ENCODE peak calls at places on chromosome 18, in four cellular contexts. D is foreskin fibroblast, A is colonic mucosa, K is gastrocnemius medialis. Y is an unnamed sample.

GRCh38 chr18:51098082-51098481 is 68.1 kb downstream of the SMAD4 start:
- DNase-seq in D (no peak), K (no peak), A (no peak), Y (no peak)

GRCh38 chr18:26448714-26449159 is 99.6 kb downstream of the KCTD1 start:
- DNase-seq in A (no peak), D (peak), K (no peak), Y (no peak)

GRCh38 chr18:37570336-37570930 is 4.8 kb upstream of the CELF4 start:
- DNase-seq in K (no peak), D (no peak), A (no peak), Y (no peak)

GRCh38 chr18:8800445-8800844 is 95.1 kb downstream of the MTCL1 start:
- DNase-seq in D (peak), A (no peak), K (no peak), Y (no peak)

GRCh38 chr18:69647695-69648094 is 247.0 kb downstream of the DOK6 start:
- DNase-seq in D (no peak), A (no peak), K (no peak), Y (no peak)

GRCh38 chr18:39825485-39825884 is 2129.5 kb upstream of the PIK3C3 start:
- DNase-seq in K (no peak), A (no peak), D (peak), Y (no peak)

GRCh38 chr18:8948471-8949149 is 153.9 kb upstream of the NDUFV2 start:
- DNase-seq in K (no peak), A (no peak), D (peak), Y (no peak)

GRCh38 chr18:45998244-45998643 is 31.1 kb upstream of the EPG5 start:
- DNase-seq in K (no peak), D (no peak), A (no peak), Y (peak)

GRCh38 chr18:76376225-76376624 is 118.8 kb downstream of the ZNF516 start:
- DNase-seq in D (peak), K (no peak), A (no peak), Y (no peak)

GRCh38 chr18:45521777-45522176 is 93.5 kb upstream of the SLC14A2 start:
- DNase-seq in D (peak), A (no peak), K (no peak), Y (peak)

GRCh38 chr18:76256897-76257500 is 238.0 kb downstream of the ZNF516 start:
- DNase-seq in A (no peak), K (no peak), D (peak), Y (no peak)

GRCh38 chr18:8507361-8507760 is 101.9 kb upstream of the RAB12 start:
- DNase-seq in K (no peak), D (peak), A (no peak), Y (no peak)

GRCh38 chr18:3554091-3554601 is 104.2 kb downstream of the TGIF1 start:
- DNase-seq in K (no peak), A (no peak), D (peak), Y (no peak)

GRCh38 chr18:36349552-36349951 is 52.0 kb downstream of the FHOD3 start:
- DNase-seq in D (peak), K (no peak), A (peak), Y (no peak)

GRCh38 chr18:24400587-24400986 is 3.0 kb upstream of the OSBPL1A start:
- DNase-seq in K (no peak), A (no peak), D (peak), Y (no peak)

GRCh38 chr18:77054288-77054605 is 78.3 kb downstream of the MBP start:
- DNase-seq in A (no peak), K (no peak), D (no peak), Y (no peak)

GRCh38 chr18:64017870-64018269 is 48.0 kb downstream of the SERPINB8 start:
- DNase-seq in A (no peak), K (no peak), D (peak), Y (peak)
- TF ChIP-seq CTCF in A (peak), K (no peak), D (peak), Y (peak)

GRCh38 chr18:79685971-79686370 is 6.4 kb downstream of the CTDP1 start:
- DNase-seq in K (no peak), A (no peak), D (no peak), Y (no peak)
- TF ChIP-seq CTCF in K (no peak), A (no peak), D (no peak), Y (no peak)

GRCh38 chr18:57446322-57446721 is 11.1 kb downstream of the ONECUT2 start:
- DNase-seq in K (no peak), D (peak), A (no peak), Y (peak)
- TF ChIP-seq CTCF in K (peak), D (peak), A (peak), Y (peak)

GRCh38 chr18:42274488-42275137 is 319.6 kb downstream of the PIK3C3 start:
- DNase-seq in K (no peak), D (no peak), A (no peak), Y (no peak)
- TF ChIP-seq CTCF in K (no peak), D (no peak), A (no peak), Y (no peak)

GRCh38 chr18:10352671-10353070 is 101.8 kb upstream of the APCDD1 start:
- DNase-seq in K (no peak), D (no peak), A (no peak), Y (no peak)
- TF ChIP-seq CTCF in K (no peak), D (no peak), A (no peak), Y (no peak)

DNA sequence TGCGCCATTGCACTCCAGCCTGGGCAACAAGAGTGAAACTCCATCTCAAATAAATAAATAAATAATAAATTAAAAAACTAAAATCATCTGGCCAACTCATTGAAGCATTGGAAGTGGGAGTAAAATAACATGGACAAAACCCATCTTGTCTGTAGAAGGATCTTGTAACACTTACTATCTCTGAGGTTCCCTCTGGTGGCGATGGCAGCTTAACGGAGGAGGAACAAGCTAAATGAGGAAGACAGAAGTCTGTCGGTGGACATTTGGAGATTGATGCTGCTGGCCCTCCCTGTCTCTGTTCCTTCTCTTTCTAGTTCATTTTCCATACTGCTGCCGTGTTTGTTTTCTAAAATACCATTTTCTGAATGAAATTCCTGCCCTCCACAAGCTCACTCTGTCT is 43.4 kb downstream of the ZCCHC2 start:
- DNase-seq in A (peak), K (peak), D (no peak), Y (no peak)
- TF ChIP-seq CTCF in A (peak), K (peak), D (peak), Y (no peak)

GRCh38 chr18:58305792-58306191 is 261.8 kb downstream of the NEDD4L start:
- DNase-seq in D (no peak), K (no peak), A (no peak), Y (no peak)

GRCh38 chr18:58299936-58300335 is 255.9 kb downstream of the NEDD4L start:
- DNase-seq in A (no peak), D (no peak), K (no peak), Y (no peak)

GRCh38 chr18:58300867-58301266 is 256.8 kb downstream of the NEDD4L start:
- DNase-seq in D (no peak), A (no peak), K (no peak), Y (no peak)

GRCh38 chr18:58303363-58303762 is 259.3 kb downstream of the NEDD4L start:
- DNase-seq in D (no peak), A (no peak), K (no peak), Y (peak)

DNA sequence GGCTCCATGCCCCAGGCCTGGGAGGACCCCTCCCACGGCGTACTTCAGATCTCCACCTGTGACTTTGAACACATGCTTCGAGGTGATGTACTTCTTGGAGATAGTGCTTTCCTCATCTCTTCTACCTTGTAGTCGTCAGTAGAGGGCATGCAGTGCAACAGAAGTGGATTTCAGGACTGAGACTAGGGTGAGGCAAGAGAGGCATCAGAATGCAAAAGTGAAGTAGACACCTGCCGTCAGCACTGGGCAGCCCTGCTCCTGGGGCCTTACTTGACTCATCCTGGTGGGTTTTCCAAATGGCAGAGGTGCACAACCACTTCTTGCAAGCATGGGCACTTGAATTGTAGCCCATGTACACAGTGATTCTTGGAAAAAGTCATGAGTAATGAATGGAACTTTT is 258.8 kb downstream of the NEDD4L start:
- DNase-seq in K (no peak), A (no peak), D (no peak), Y (no peak)
- TF ChIP-seq CTCF in K (no peak), A (no peak), D (no peak), Y (no peak)

GRCh38 chr18:54946149-54946581 is 13.1 kb downstream of the CCDC68 start:
- DNase-seq in D (no peak), K (no peak), A (peak), Y (peak)

GRCh38 chr18:54949588-54949987 is 9.7 kb downstream of the CCDC68 start:
- DNase-seq in K (no peak), A (no peak), D (no peak), Y (no peak)

GRCh38 chr18:54947115-54947514 is 12.1 kb downstream of the CCDC68 start:
- DNase-seq in A (peak), K (no peak), D (peak), Y (no peak)

GRCh38 chr18:54948350-54948837 is 10.9 kb downstream of the CCDC68 start:
- DNase-seq in D (no peak), K (no peak), A (no peak), Y (no peak)

DNA sequence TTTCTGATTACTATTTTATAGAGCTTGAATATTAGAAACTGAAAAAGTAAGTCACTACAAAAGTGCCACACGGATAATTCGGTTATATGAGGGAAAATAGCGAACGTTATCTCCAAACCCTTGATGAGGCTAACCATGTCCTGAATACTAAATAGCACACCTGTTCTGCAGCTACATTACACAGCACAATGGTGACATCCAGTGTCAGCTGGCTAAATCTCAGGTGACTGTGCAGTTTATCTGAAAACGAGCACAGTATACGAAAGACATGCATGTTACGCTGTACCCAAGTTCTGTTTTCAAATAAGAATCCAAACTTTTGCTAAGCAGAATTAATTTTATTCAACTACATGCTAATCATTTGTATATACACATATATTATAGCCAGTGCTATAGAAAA is 9.0 kb downstream of the CCDC68 start:
- DNase-seq in D (no peak), K (no peak), A (no peak), Y (no peak)
- TF ChIP-seq CTCF in D (no peak), K (no peak), A (peak), Y (no peak)

DNA sequence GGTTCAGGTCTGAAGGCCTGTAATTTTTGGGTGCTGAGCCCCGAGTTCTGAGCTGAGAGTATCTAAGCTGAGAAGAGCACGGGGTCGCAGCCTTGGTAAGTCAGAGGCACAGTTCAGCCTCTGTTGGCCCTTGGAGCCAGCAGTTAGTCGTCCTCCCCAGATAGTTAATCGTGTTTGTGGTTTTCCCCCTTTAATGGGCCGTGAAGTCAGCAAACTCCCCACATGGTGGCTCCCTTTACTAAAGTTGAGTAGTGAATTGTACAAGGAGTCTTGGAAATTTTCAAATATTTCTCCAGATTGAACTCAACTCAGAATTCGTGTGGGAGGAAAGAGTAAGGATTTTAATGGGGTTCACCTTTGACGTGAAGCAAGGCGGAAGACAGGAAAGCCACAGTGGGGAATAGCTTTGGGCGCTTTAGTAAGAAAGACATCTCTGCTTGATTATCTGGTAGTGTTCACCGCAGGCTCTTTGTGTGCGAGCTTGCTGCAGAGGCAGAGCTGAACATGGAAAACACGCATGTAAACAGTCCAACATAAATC is 2.4 kb upstream of the ADCYAP1 start:
- DNase-seq in K (no peak), D (no peak), A (no peak), Y (no peak)
- TF ChIP-seq CTCF in K (no peak), D (peak), A (no peak), Y (no peak)

DNA sequence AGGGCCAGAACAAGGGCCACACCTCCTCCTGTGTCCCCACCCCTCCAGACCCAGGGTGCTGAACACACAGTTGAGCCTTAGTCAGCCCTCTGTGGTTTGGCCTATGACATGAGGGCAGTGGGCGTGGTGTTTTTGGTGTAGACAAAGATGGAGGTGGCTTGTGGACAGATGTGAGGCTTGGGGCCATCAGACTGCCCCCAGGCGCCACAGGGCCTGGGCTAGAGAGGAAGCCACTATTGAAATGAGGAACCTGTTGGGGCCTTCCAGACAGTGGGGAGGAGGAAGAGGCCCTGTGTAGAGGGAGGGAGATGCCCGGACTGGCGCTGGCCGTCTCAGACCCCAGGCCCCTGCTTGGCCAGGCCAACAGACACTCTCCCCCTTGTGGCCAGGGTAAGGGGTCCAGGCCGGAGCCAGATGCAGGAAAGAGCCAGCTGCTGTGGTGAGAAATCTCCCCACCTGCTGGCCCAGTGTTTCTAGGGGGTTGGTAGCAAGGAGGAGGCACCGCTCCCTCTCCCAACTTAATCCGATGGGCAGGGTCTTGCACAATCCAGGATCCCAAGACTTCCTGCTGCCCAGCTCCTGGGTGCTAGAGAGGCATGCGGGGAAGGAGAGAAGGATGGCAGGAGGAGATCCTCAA is 53.8 kb downstream of the SMAD7 start:
- DNase-seq in D (peak), A (peak), K (peak), Y (peak)
- TF ChIP-seq CTCF in D (no peak), A (no peak), K (no peak), Y (no peak)